ENCODE peak calls at places on chromosomes 4 and X, in four cellular contexts. C is H7, T is ELR, L is AG08395. Q is an unnamed sample.

GRCh38 chr4:74094227-74094626 is 4.8 kb downstream of the CXCL2 start:
- DNase-seq in C (no peak), T (no peak), L (no peak), Q (no peak)

GRCh38 chrX:28303486-28303885 is 283.8 kb upstream of the IL1RAPL1 start:
- DNase-seq in C (no peak), T (no peak), L (no peak), Q (no peak)

GRCh38 chrX:102883491-102883890 is 53.6 kb upstream of the RAB40AL start:
- DNase-seq in C (no peak), T (no peak), L (no peak), Q (no peak)

GRCh38 chr4:148444296-148445070 is 2.3 kb upstream of the NR3C2 start:
- DNase-seq in C (peak), T (peak), L (no peak), Q (no peak)

GRCh38 chr4:70734168-70734954 is 12.6 kb downstream of the RUFY3 start:
- DNase-seq in C (no peak), T (peak), L (peak), Q (peak)

GRCh38 chr4:1602621-1603412 is 81.3 kb downstream of the FAM53A start:
- DNase-seq in C (peak), T (no peak), L (no peak), Q (no peak)

GRCh38 chrX:39112143-39112542 is 310.9 kb downstream of the MID1IP1 start:
- DNase-seq in C (no peak), T (no peak), L (no peak), Q (no peak)

GRCh38 chr4:108031427-108032083 is 41.9 kb downstream of the HADH start:
- DNase-seq in C (no peak), T (peak), L (no peak), Q (no peak)

GRCh38 chr4:6123976-6124375 is 76.4 kb downstream of the JAKMIP1 start:
- DNase-seq in C (no peak), T (no peak), L (no peak), Q (no peak)

GRCh38 chr4:53800741-53801140 is 209.5 kb upstream of the LNX1 start:
- DNase-seq in C (no peak), T (no peak), L (no peak), Q (no peak)

GRCh38 chrX:88397551-88397950 is 349.5 kb upstream of the CPXCR1 start:
- DNase-seq in C (no peak), T (no peak), L (no peak), Q (no peak)

GRCh38 chr4:85886665-85887064 is 411.7 kb downstream of the ARHGAP24 start:
- DNase-seq in C (no peak), T (peak), L (no peak), Q (no peak)

GRCh38 chrX:3806630-3807029 is 93.2 kb upstream of the PRKX start:
- DNase-seq in C (peak), T (no peak), L (no peak), Q (no peak)

GRCh38 chr4:3025881-3026280 is 48.5 kb downstream of the HTT-AS start:
- DNase-seq in C (no peak), T (no peak), L (no peak), Q (no peak)

GRCh38 chr4:76703676-76704075 is 194.3 kb downstream of the SOWAHB start:
- DNase-seq in C (no peak), T (peak), L (no peak), Q (peak)

GRCh38 chr4:3483471-3483921 is 20.4 kb downstream of the DOK7 start:
- DNase-seq in C (no peak), T (peak), L (peak), Q (peak)

GRCh38 chr4:183872531-183872930 is 32.6 kb upstream of the STOX2 start:
- DNase-seq in C (no peak), T (no peak), L (no peak), Q (no peak)

GRCh38 chr4:186727149-186727976 is 3.7 kb upstream of the FAT1 start:
- DNase-seq in C (peak), T (peak), L (no peak), Q (peak)

GRCh38 chr4:98771959-98772619 is 113.7 kb upstream of the TSPAN5 start:
- DNase-seq in C (no peak), T (no peak), L (no peak), Q (no peak)

GRCh38 chr4:3009422-3009821 is 46.1 kb downstream of the GRK4 start:
- DNase-seq in C (peak), T (peak), L (peak), Q (peak)

Q was measured in SW480.